ENCODE peak calls at places on chromosome 4, in eight cellular contexts. One of them, this sample, is unnamed.

GRCh38 chr4:173151496-173151895 is 17.1 kb upstream of the GALNT7 start:
- DNase-seq in ELF-1: no peak
- DNase-seq in foreskin fibroblast: no peak
- DNase-seq in posterior vena cava: no peak
- DNase-seq in GM23248: no peak
- DNase-seq in AG20443: no peak
- DNase-seq in D721Med: no peak
- DNase-seq in endothelial cell of umbilical vein: no peak
- DNase-seq in this sample: no peak

GRCh38 chr4:140256335-140256734 is 102.4 kb upstream of the MAML3 start:
- DNase-seq in ELF-1: no peak
- DNase-seq in D721Med: no peak
- DNase-seq in GM23248: peak; percentile 86
- DNase-seq in endothelial cell of umbilical vein: peak; percentile 73
- DNase-seq in posterior vena cava: no peak
- DNase-seq in AG20443: peak; percentile 59
- DNase-seq in foreskin fibroblast: peak; percentile 81
- DNase-seq in this sample: no peak

GRCh38 chr4:165909947-165910346 is 36.9 kb downstream of the TLL1 start:
- DNase-seq in GM23248: no peak
- DNase-seq in endothelial cell of umbilical vein: no peak
- DNase-seq in foreskin fibroblast: no peak
- DNase-seq in AG20443: no peak
- DNase-seq in D721Med: no peak
- DNase-seq in ELF-1: no peak
- DNase-seq in posterior vena cava: no peak
- DNase-seq in this sample: no peak

GRCh38 chr4:148261861-148262260 is 180.4 kb downstream of the NR3C2 start:
- DNase-seq in endothelial cell of umbilical vein: no peak
- DNase-seq in GM23248: no peak
- DNase-seq in ELF-1: no peak
- DNase-seq in AG20443: no peak
- DNase-seq in foreskin fibroblast: no peak
- DNase-seq in D721Med: no peak
- DNase-seq in posterior vena cava: no peak
- DNase-seq in this sample: peak; percentile 1

GRCh38 chr4:97493815-97494518 is 649.3 kb downstream of the STPG2 start:
- DNase-seq in GM23248: no peak
- DNase-seq in AG20443: no peak
- DNase-seq in ELF-1: no peak
- DNase-seq in posterior vena cava: no peak
- DNase-seq in D721Med: no peak
- DNase-seq in foreskin fibroblast: no peak
- DNase-seq in endothelial cell of umbilical vein: no peak
- DNase-seq in this sample: no peak

GRCh38 chr4:4225915-4226605 is 669 bp downstream of the OTOP1 start:
- DNase-seq in endothelial cell of umbilical vein: no peak
- DNase-seq in AG20443: peak; percentile 27
- DNase-seq in D721Med: no peak
- DNase-seq in foreskin fibroblast: no peak
- DNase-seq in GM23248: peak; percentile 38
- DNase-seq in posterior vena cava: no peak
- DNase-seq in ELF-1: peak; percentile 31
- DNase-seq in this sample: peak; percentile 5

GRCh38 chr4:139535852-139536234 is 20.2 kb downstream of the SETD7 start:
- DNase-seq in ELF-1: no peak
- DNase-seq in AG20443: no peak
- DNase-seq in GM23248: no peak
- DNase-seq in posterior vena cava: no peak
- DNase-seq in D721Med: no peak
- DNase-seq in endothelial cell of umbilical vein: no peak
- DNase-seq in foreskin fibroblast: no peak
- DNase-seq in this sample: no peak

GRCh38 chr4:150722908-150723362 is 141.0 kb downstream of the MAB21L2 start:
- DNase-seq in endothelial cell of umbilical vein: peak; percentile 45
- DNase-seq in GM23248: peak; percentile 8
- DNase-seq in D721Med: no peak
- DNase-seq in foreskin fibroblast: peak; percentile 12
- DNase-seq in posterior vena cava: peak; percentile 91
- DNase-seq in ELF-1: peak; percentile 31
- DNase-seq in AG20443: no peak
- DNase-seq in this sample: peak; percentile 32

GRCh38 chr4:46550471-46550870 is 160.5 kb upstream of the GABRA2 start:
- DNase-seq in AG20443: no peak
- DNase-seq in ELF-1: no peak
- DNase-seq in endothelial cell of umbilical vein: no peak
- DNase-seq in GM23248: no peak
- DNase-seq in posterior vena cava: no peak
- DNase-seq in foreskin fibroblast: no peak
- DNase-seq in D721Med: no peak
- DNase-seq in this sample: no peak

GRCh38 chr4:91345632-91346031 is 958.1 kb upstream of the GRID2 start:
- DNase-seq in GM23248: no peak
- DNase-seq in posterior vena cava: no peak
- DNase-seq in D721Med: no peak
- DNase-seq in foreskin fibroblast: no peak
- DNase-seq in AG20443: no peak
- DNase-seq in ELF-1: no peak
- DNase-seq in endothelial cell of umbilical vein: no peak
- DNase-seq in this sample: no peak